ENCODE peak calls at places on chromosomes 7 and 10, in nine cellular contexts. V is H9; K is NCI-H187 treated with DMSO at 0.1 percent for 48 hours; H is iris pigment epithelial cell; C is activated T-helper 1 cell treated with anti-CD3 and anti-CD28 coated beads, Interleukin-12 subunit alpha, Interleukin-12 subunit beta, Interleukin-2, Interleukin-4 antibody, amounts not matched to agents 30 ng/mL and 10 ng/mL and 1 ng/mL, durations not matched to agents 14 hours and 24 hours and 36 hours; D is T-helper 9 cell; E is type B pancreatic cell; T is NCI-H460; U is AG04450. F is an unnamed sample.

GRCh38 chr10:59242057-59242456 is 65.6 kb downstream of the PHYHIPL start:
- DNase-seq in V (no peak), E (no peak), K (no peak), H (no peak), C (no peak), T (no peak), D (no peak), U (no peak), F (no peak)

GRCh38 chr10:49408437-49409306 is 12.8 kb upstream of the DRGX start:
- DNase-seq in K (no peak), T (no peak), U (no peak), E (peak; percentile 50), C (no peak), H (no peak), V (peak; percentile 64), D (no peak), F (no peak)

GRCh38 chr10:102596506-102596971 is 47.7 kb upstream of the TRIM8 start:
- DNase-seq in H (peak; percentile 69), C (no peak), E (no peak), D (no peak), V (peak; percentile 81), T (peak; percentile 20), U (no peak), K (peak; percentile 2), F (no peak)

GRCh38 chr10:92846-93245 is 42.4 kb upstream of the ZMYND11 start:
- DNase-seq in E (no peak), C (no peak), T (no peak), D (no peak), H (no peak), U (no peak), V (no peak), K (no peak), F (no peak)

GRCh38 chr10:95346715-95347401 is 56.1 kb upstream of the PDLIM1 start:
- DNase-seq in V (no peak), U (no peak), C (no peak), E (no peak), H (peak; percentile 52), K (no peak), D (no peak), T (no peak), F (no peak)

GRCh38 chr10:71627956-71628355 is 91.6 kb downstream of the C10orf105 start:
- DNase-seq in C (no peak), U (no peak), K (no peak), T (no peak), H (no peak), V (no peak), D (no peak), E (no peak), F (no peak)

GRCh38 chr10:28593811-28594210 is 60.9 kb downstream of the WAC start:
- DNase-seq in V (no peak), H (no peak), C (no peak), U (no peak), T (no peak), E (no peak), D (no peak), K (no peak), F (no peak)

GRCh38 chr7:127317447-127317961 is 64.8 kb upstream of the GRM8 start:
- DNase-seq in K (no peak), V (no peak), D (no peak), C (no peak), U (no peak), H (peak; percentile 61), T (no peak), E (no peak), F (no peak)

GRCh38 chr10:52740913-52741675 is 31.5 kb downstream of the MBL2 start:
- DNase-seq in E (no peak), K (no peak), D (no peak), H (peak; percentile 16), C (peak; percentile 9), V (peak; percentile 86), T (peak; percentile 30), U (no peak), F (peak; percentile 12)

GRCh38 chr7:24660541-24660940 is 87.3 kb downstream of the PALS2 start:
- DNase-seq in T (no peak), H (peak; percentile 85), V (no peak), E (no peak), U (peak; percentile 16), D (no peak), C (no peak), K (no peak), F (no peak)

GRCh38 chr10:98485959-98486358 is 39.2 kb upstream of the HPS1 start:
- DNase-seq in K (no peak), H (no peak), U (no peak), E (no peak), C (no peak), D (no peak), T (no peak), V (no peak), F (no peak)

GRCh38 chr10:77082601-77083252 is 554.9 kb downstream of the KCNMA1 start:
- DNase-seq in E (no peak), U (no peak), V (peak; percentile 82), D (no peak), T (no peak), H (no peak), C (no peak), K (no peak), F (no peak)

GRCh38 chr7:139035588-139036353 is at the start of gene ZC3HAV1L:
- DNase-seq in V (peak; percentile 61), K (no peak), E (no peak), H (peak; percentile 72), D (peak; percentile 11), T (peak; percentile 52), C (peak; percentile 48), U (peak; percentile 20), F (peak; percentile 56)

GRCh38 chr7:64613653-64614052 is 50.8 kb upstream of the ZNF680 start:
- DNase-seq in H (no peak), D (no peak), K (no peak), U (no peak), C (no peak), E (no peak), V (no peak), T (no peak), F (no peak)

GRCh38 chr10:19817251-19818046 is 1.2 kb downstream of the PLXDC2 start:
- DNase-seq in E (no peak), C (no peak), V (peak; percentile 73), H (no peak), K (no peak), D (no peak), U (no peak), T (no peak), F (no peak)

GRCh38 chr10:79019441-79019840 is 49.3 kb upstream of the ZMIZ1 start:
- DNase-seq in V (no peak), C (no peak), E (no peak), U (no peak), H (no peak), K (no peak), T (no peak), D (no peak), F (no peak)